ENCODE peak calls at places on chromosome 15, in eight cellular contexts. Y, N, E, P, M, W, O and C are unnamed samples.
A peak's percentile ranks its signal among the peaks of the same experiment; 100 is the strongest.

GRCh38 chr15:66269326-66270090 is 16.0 kb upstream of the MEGF11 start:
- DNase-seq in M (peak; percentile 83), O (peak; percentile 58), E (no peak), W (no peak), P (no peak), Y (peak; percentile 71), N (no peak), C (peak; percentile 89)

GRCh38 chr15:92439311-92439710 is 45.6 kb downstream of the ST8SIA2 start:
- DNase-seq in Y (no peak), E (no peak), W (no peak), N (no peak), M (no peak), O (no peak), P (no peak), C (no peak)

GRCh38 chr15:99628374-99629001 is 62.7 kb downstream of the MEF2A start:
- DNase-seq in Y (no peak), P (no peak), E (no peak), W (no peak), N (no peak), M (peak; percentile 40), O (no peak), C (peak; percentile 36)

GRCh38 chr15:49831206-49831965 is 210.5 kb downstream of the DTWD1 start:
- DNase-seq in O (peak; percentile 87), W (no peak), Y (peak; percentile 95), M (peak; percentile 98), E (no peak), P (no peak), N (no peak), C (no peak)

GRCh38 chr15:91857772-91858171 is 4.3 kb downstream of the SLCO3A1 start:
- DNase-seq in W (no peak), E (no peak), M (no peak), Y (no peak), N (no peak), P (no peak), O (no peak), C (no peak)

GRCh38 chr15:40333922-40334492 is 6.7 kb downstream of the CCDC9B start:
- DNase-seq in O (no peak), E (no peak), N (no peak), M (no peak), W (no peak), Y (peak; percentile 86), P (no peak), C (no peak)

GRCh38 chr15:40511093-40511471 is 40.3 kb downstream of the CHST14 start:
- DNase-seq in O (no peak), E (no peak), Y (no peak), P (no peak), N (peak; percentile 60), W (no peak), M (peak; percentile 10), C (no peak)

GRCh38 chr15:29031502-29032228 is 145.9 kb downstream of the APBA2 start:
- DNase-seq in M (no peak), P (no peak), N (no peak), E (no peak), W (no peak), Y (no peak), O (no peak), C (no peak)

GRCh38 chr15:30954674-30955073 is 36.8 kb downstream of the MTMR10 start:
- DNase-seq in N (no peak), W (no peak), M (no peak), Y (peak; percentile 34), P (no peak), E (no peak), O (no peak), C (no peak)

GRCh38 chr15:51739056-51739455 is 1.6 kb upstream of the LYSMD2 start:
- DNase-seq in Y (no peak), P (no peak), N (no peak), O (no peak), M (no peak), E (no peak), W (no peak), C (no peak)

GRCh38 chr15:59548501-59549230 is 62.9 kb upstream of the GCNT3 start:
- DNase-seq in M (no peak), E (no peak), P (no peak), O (no peak), W (no peak), Y (no peak), N (no peak), C (no peak)

GRCh38 chr15:87145686-87146085 is 1066.0 kb downstream of the AGBL1 start:
- DNase-seq in Y (no peak), P (no peak), O (no peak), E (no peak), N (no peak), W (no peak), M (no peak), C (no peak)

GRCh38 chr15:58697220-58697619 is 52.3 kb downstream of the ADAM10 start:
- DNase-seq in M (no peak), E (no peak), P (no peak), W (no peak), N (no peak), O (no peak), Y (no peak), C (no peak)

GRCh38 chr15:66748320-66748779 is 46.3 kb downstream of the SMAD6 start:
- DNase-seq in W (no peak), O (peak; percentile 44), N (no peak), E (no peak), M (peak; percentile 34), Y (peak; percentile 85), P (no peak), C (peak; percentile 24)

GRCh38 chr15:71237456-71238188 is 122.4 kb downstream of the THSD4 start:
- DNase-seq in P (no peak), E (peak; percentile 4), Y (peak; percentile 96), N (no peak), M (peak; percentile 95), W (no peak), O (peak; percentile 93), C (peak; percentile 66)

GRCh38 chr15:40047413-40048154 is 8.6 kb upstream of the SRP14 start:
- DNase-seq in P (no peak), M (peak; percentile 97), N (peak; percentile 85), Y (peak; percentile 87), E (peak; percentile 68), W (peak; percentile 25), O (no peak), C (peak; percentile 31)

GRCh38 chr15:75065851-75066509 is 42.6 kb downstream of the PPCDC start:
- DNase-seq in O (no peak), E (no peak), W (no peak), M (peak; percentile 30), N (no peak), Y (no peak), P (no peak), C (no peak)

GRCh38 chr15:85789496-85789875 is 5.2 kb downstream of the KLHL25 start:
- DNase-seq in Y (no peak), N (no peak), M (no peak), O (no peak), P (no peak), W (no peak), E (no peak), C (no peak)

GRCh38 chr15:73709241-73709640 is 25.1 kb downstream of the CD276 start:
- DNase-seq in O (no peak), P (no peak), N (no peak), W (no peak), M (no peak), Y (no peak), E (no peak), C (no peak)

GRCh38 chr15:76285241-76285825 is 25.9 kb downstream of the ETFA start:
- DNase-seq in Y (peak; percentile 1), M (peak; percentile 13), W (no peak), E (no peak), P (no peak), O (peak; percentile 24), N (no peak), C (peak; percentile 48)

GRCh38 chr15:99443768-99444446 is 121.9 kb upstream of the MEF2A start:
- DNase-seq in W (no peak), E (no peak), O (peak; percentile 80), Y (no peak), N (peak; percentile 64), M (peak; percentile 32), P (no peak), C (no peak)

GRCh38 chr15:57911247-57911646 is 154.3 kb downstream of the ALDH1A2 start:
- DNase-seq in P (no peak), W (no peak), Y (no peak), E (no peak), O (no peak), N (no peak), M (no peak), C (no peak)

GRCh38 chr15:68672781-68673205 is 94.0 kb downstream of the CORO2B start:
- DNase-seq in O (no peak), E (no peak), P (no peak), N (no peak), W (no peak), Y (peak; percentile 19), M (no peak), C (peak; percentile 10)

GRCh38 chr15:89815769-89816168 is 1.1 kb upstream of the ANPEP start:
- DNase-seq in P (no peak), E (no peak), W (no peak), M (no peak), O (no peak), Y (no peak), N (no peak), C (no peak)

GRCh38 chr15:52277575-52277974 is 18.0 kb downstream of the MYO5C start:
- DNase-seq in P (no peak), W (no peak), O (no peak), M (no peak), E (no peak), Y (no peak), N (peak; percentile 76), C (no peak)

GRCh38 chr15:66877558-66878285 is 175.7 kb downstream of the SMAD6 start:
- DNase-seq in M (no peak), Y (no peak), O (no peak), N (peak; percentile 57), W (no peak), P (no peak), E (no peak), C (no peak)